ENCODE peak calls at places on chromosomes 4 and X, in eight cellular contexts. N, Q, V, W, A, G, J and Y are unnamed samples.

GRCh38 chrX:106363214-106363613 is 195.1 kb downstream of the PWWP3B start:
- DNase-seq in N (no peak), Q (no peak), V (no peak), W (no peak), A (no peak), G (no peak), J (no peak), Y (no peak)

GRCh38 chrX:136768469-136769084 is 12.2 kb downstream of the ARHGEF6 start:
- DNase-seq in N (no peak), Q (peak; percentile 33), V (peak; percentile 42), W (peak; percentile 57), A (no peak), G (peak; percentile 35), J (no peak), Y (no peak)

GRCh38 chr4:123350191-123350544 is 46.4 kb upstream of the SPRY1 start:
- DNase-seq in N (peak; percentile 46), Q (peak; percentile 32), V (peak; percentile 90), W (peak; percentile 16), A (peak; percentile 79), G (peak; percentile 37), J (no peak), Y (no peak)

GRCh38 chr4:142030010-142030409 is 393.6 kb downstream of the IL15 start:
- DNase-seq in N (peak; percentile 40), Q (no peak), V (no peak), W (no peak), A (no peak), G (no peak), J (no peak), Y (no peak)

GRCh38 chr4:40357738-40358137 is 22.6 kb downstream of the CHRNA9 start:
- DNase-seq in N (no peak), Q (no peak), V (no peak), W (no peak), A (no peak), G (no peak), J (no peak), Y (no peak)

GRCh38 chr4:61723492-61723891 is 523.4 kb downstream of the ADGRL3 start:
- DNase-seq in N (no peak), Q (no peak), V (no peak), W (no peak), A (peak; percentile 82), G (no peak), J (no peak), Y (no peak)

GRCh38 chr4:40520533-40520932 is 109.1 kb downstream of the RBM47 start:
- DNase-seq in N (no peak), Q (no peak), V (no peak), W (no peak), A (no peak), G (no peak), J (no peak), Y (no peak)

GRCh38 chrX:683572-683971 is 53.0 kb downstream of the SHOX start:
- DNase-seq in N (no peak), Q (no peak), V (no peak), W (no peak), A (peak; percentile 64), G (no peak), J (no peak), Y (no peak)

GRCh38 chr4:185112104-185112503 is 31.0 kb upstream of the SLC25A4 start:
- DNase-seq in N (peak; percentile 86), Q (no peak), V (peak; percentile 94), W (peak; percentile 97), A (no peak), G (peak; percentile 76), J (no peak), Y (no peak)

GRCh38 chr4:144954224-144954623 is 143.8 kb downstream of the ANAPC10 start:
- DNase-seq in N (no peak), Q (no peak), V (no peak), W (no peak), A (peak; percentile 59), G (no peak), J (no peak), Y (no peak)

GRCh38 chr4:13627185-13627605 is 330 bp downstream of the BOD1L1 start:
- DNase-seq in N (no peak), Q (peak; percentile 23), V (no peak), W (no peak), A (peak; percentile 42), G (peak; percentile 16), J (no peak), Y (no peak)

GRCh38 chrX:137194164-137194563 is 160.4 kb upstream of the GPR101 start:
- DNase-seq in N (peak; percentile 49), Q (peak; percentile 8), V (peak; percentile 1), W (peak; percentile 16), A (peak; percentile 68), G (peak; percentile 13), J (no peak), Y (no peak)

GRCh38 chr4:1246901-1247810 is 1.8 kb downstream of the CTBP1 start:
- DNase-seq in N (peak; percentile 32), Q (no peak), V (no peak), W (no peak), A (peak; percentile 38), G (no peak), J (no peak), Y (peak; percentile 89)

GRCh38 chr4:1248262-1249147 is at the start of gene CTBP1:
- DNase-seq in N (peak; percentile 91), Q (peak; percentile 76), V (peak; percentile 72), W (peak; percentile 59), A (peak; percentile 82), G (peak; percentile 85), J (no peak), Y (no peak)

GRCh38 chr4:1246111-1246881 is 2.6 kb downstream of the CTBP1 start:
- DNase-seq in N (no peak), Q (no peak), V (no peak), W (no peak), A (no peak), G (peak; percentile 83), J (no peak), Y (no peak)

GRCh38 chr4:1249148-1249730 is 309 bp upstream of the CTBP1 start:
- DNase-seq in N (peak; percentile 96), Q (peak; percentile 86), V (peak; percentile 51), W (peak; percentile 64), A (peak; percentile 87), G (peak; percentile 89), J (no peak), Y (peak; percentile 80)

DNA sequence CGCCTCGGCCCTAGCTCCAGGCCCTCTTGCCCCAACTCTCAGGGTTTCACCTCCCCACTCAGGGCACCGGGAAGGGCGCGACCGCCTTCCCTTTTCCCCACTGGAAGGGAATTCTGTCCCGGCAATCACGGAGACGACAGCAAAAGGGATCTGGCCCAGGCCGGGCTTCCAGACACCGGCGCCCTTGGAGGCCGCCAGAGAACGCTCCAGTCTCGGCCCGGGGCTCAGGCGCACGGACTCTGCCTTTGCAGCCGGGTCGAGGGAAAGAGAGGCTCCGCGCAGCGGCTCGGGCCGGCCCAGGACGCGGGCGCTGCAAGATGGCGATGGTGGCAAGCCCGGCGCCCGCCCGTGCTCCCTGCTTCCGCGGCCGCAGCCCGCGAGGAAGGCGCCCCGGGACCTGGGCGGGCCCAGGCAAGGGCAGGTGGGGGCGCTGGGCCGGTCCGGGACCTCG is 1.1 kb downstream of the CTBP1 start:
- DNase-seq in N (peak; percentile 62), Q (no peak), V (peak; percentile 30), W (no peak), A (no peak), G (no peak), J (no peak), Y (peak; percentile 85)
- H3K4me1 ChIP-seq in N (peaks cover 14% of the 10 kb centered on the region), Q (peaks cover 45% of the 10 kb centered on the region), V (peaks cover 17% of the 10 kb centered on the region), W (peaks cover 16% of the 10 kb centered on the region), A (peaks cover 12% of the 10 kb centered on the region), G (peaks cover 67% of the 10 kb centered on the region), J (peaks cover 77% of the 10 kb centered on the region), Y (peaks cover 79% of the 10 kb centered on the region)

DNA sequence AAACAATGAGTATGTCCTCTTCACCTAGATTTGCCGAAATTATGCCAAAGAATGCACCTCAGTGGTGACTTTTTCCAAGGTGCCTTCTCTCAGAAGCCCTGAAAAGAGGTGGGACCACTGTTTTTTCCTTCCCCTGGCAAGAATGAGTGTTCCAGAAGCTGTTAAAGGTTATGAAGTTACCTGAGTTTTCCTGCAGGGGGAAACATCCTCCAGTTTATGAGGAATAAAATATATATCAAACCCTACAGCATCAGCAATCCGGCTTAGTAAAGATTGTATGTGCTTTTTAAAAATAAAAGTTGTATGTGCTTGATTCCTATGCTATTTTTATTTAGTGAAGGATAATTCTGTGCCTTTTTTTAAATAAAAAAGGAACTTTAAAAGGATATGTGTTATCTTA is 73.3 kb downstream of the RBM46 start:
- DNase-seq in N (peak; percentile 8), Q (no peak), V (peak; percentile 31), W (peak; percentile 16), A (peak; percentile 74), G (no peak), J (no peak), Y (no peak)
- TF ChIP-seq CTCF in N (peak; percentile 41), Q (no peak), V (peak; percentile 54), W (peak; percentile 32), A (peak; percentile 59), G (no peak), J (no peak), Y (no peak)

GRCh38 chr4:37674446-37674845 is 11.7 kb downstream of the RELL1 start:
- DNase-seq in N (no peak), Q (no peak), V (no peak), W (no peak), A (no peak), G (no peak), J (no peak), Y (no peak)
- H3K4me1 ChIP-seq in N (peaks cover 17% of the 10 kb centered on the region), Q (peaks cover 43% of the 10 kb centered on the region), V (peaks cover 14% of the 10 kb centered on the region), W (peaks cover 4% of the 10 kb centered on the region), A (peaks cover 20% of the 10 kb centered on the region), G (peaks cover 23% of the 10 kb centered on the region), J (peaks cover 60% of the 10 kb centered on the region), Y (peaks cover 54% of the 10 kb centered on the region)

DNA sequence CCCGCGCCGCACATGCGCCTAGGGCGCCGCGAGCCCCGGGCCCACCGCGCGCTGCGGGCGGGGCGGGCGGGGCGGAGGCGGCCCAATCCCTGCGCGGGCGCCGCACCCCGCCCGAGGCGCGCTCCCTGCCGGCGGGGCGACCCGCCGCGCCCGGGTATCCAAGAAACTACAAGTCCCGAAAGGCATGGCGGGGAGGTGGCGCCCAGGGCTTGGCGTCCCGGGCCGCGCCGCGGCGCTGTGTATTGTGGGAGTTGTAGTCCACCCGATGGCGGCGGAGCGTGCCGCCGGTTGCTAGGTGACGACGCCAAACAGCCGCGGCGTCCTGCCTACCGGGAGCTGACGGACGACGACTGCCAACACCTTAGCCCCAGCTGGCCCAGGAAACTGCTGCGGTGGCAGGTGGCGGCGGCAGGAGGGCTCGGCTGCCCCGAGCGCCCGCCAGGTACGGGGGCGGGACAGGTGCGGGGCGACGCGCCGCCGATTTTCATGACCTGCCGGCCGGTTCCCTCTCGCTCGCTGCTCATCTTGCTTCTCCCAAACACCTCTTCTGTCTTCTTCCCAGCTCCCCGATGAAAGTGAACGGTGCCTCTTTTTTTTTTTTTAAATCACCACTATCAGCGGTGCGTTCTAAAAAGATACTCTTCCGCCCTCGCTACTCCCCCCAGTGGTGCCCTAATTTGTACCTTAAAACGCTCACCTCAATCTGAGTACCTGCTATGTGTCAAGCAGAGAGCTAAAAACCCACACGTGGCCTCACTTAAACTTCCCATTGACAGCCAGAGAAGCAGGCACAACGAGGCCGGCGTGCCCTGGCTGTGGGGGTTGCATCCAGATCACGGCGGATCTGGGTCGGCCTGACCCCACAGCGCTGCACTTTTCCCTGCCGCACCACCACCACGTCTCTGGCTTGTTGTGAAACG is at the start of gene CFAP99:
- DNase-seq in N (peak; percentile 98), Q (peak; percentile 99), V (peak; percentile 80), W (peak; percentile 91), A (peak; percentile 97), G (peak; percentile 99), J (peak; percentile 80), Y (no peak)
- TF ChIP-seq CTCF in N (no peak), Q (no peak), V (peak; percentile 42), W (peak; percentile 9), A (peak; percentile 30), G (peak; percentile 51), J (no peak), Y (no peak)